ENCODE peak calls at places on chromosomes 13 and 19, in seven cellular contexts. One of them, this sample, is unnamed.

GRCh38 chr13:33053397-33054066 is 37.3 kb downstream of the KL start:
- DNase-seq in left ventricle myocardium superior: no peak
- DNase-seq in thoracic aorta: no peak
- DNase-seq in NCI-H1694: no peak
- DNase-seq in CD8-positive, alpha-beta memory T cell: no peak
- DNase-seq in kidney: no peak
- DNase-seq in naive thymus-derived CD4-positive, alpha-beta T cell: no peak
- DNase-seq in this sample: no peak

GRCh38 chr13:39900106-39900750 is 244.8 kb downstream of the COG6 start:
- DNase-seq in left ventricle myocardium superior: no peak
- DNase-seq in thoracic aorta: no peak
- DNase-seq in NCI-H1694: no peak
- DNase-seq in CD8-positive, alpha-beta memory T cell: no peak
- DNase-seq in kidney: no peak
- DNase-seq in naive thymus-derived CD4-positive, alpha-beta T cell: no peak
- DNase-seq in this sample: no peak

GRCh38 chr13:109647046-109647445 is 139.3 kb downstream of the IRS2 start:
- DNase-seq in left ventricle myocardium superior: no peak
- DNase-seq in thoracic aorta: no peak
- DNase-seq in NCI-H1694: no peak
- DNase-seq in CD8-positive, alpha-beta memory T cell: no peak
- DNase-seq in kidney: no peak
- DNase-seq in naive thymus-derived CD4-positive, alpha-beta T cell: no peak
- DNase-seq in this sample: no peak

GRCh38 chr19:41694196-41694595 is 6.1 kb upstream of the CEACAM7 start:
- DNase-seq in left ventricle myocardium superior: no peak
- DNase-seq in thoracic aorta: no peak
- DNase-seq in NCI-H1694: no peak
- DNase-seq in CD8-positive, alpha-beta memory T cell: no peak
- DNase-seq in kidney: no peak
- DNase-seq in naive thymus-derived CD4-positive, alpha-beta T cell: no peak
- DNase-seq in this sample: no peak

GRCh38 chr19:17889609-17890214 is 18.0 kb downstream of the SLC5A5 start:
- DNase-seq in left ventricle myocardium superior: peak; percentile 46
- DNase-seq in thoracic aorta: no peak
- DNase-seq in NCI-H1694: no peak
- DNase-seq in CD8-positive, alpha-beta memory T cell: no peak
- DNase-seq in kidney: no peak
- DNase-seq in naive thymus-derived CD4-positive, alpha-beta T cell: peak; percentile 18
- DNase-seq in this sample: no peak

GRCh38 chr13:71149498-71150363 is 717.3 kb downstream of the DACH1 start:
- DNase-seq in left ventricle myocardium superior: no peak
- DNase-seq in thoracic aorta: no peak
- DNase-seq in NCI-H1694: peak; percentile 54
- DNase-seq in CD8-positive, alpha-beta memory T cell: no peak
- DNase-seq in kidney: no peak
- DNase-seq in naive thymus-derived CD4-positive, alpha-beta T cell: no peak
- DNase-seq in this sample: no peak

GRCh38 chr13:114235697-114236096 is 1.0 kb downstream of the CDC16 start:
- DNase-seq in left ventricle myocardium superior: no peak
- DNase-seq in thoracic aorta: no peak
- DNase-seq in NCI-H1694: no peak
- DNase-seq in CD8-positive, alpha-beta memory T cell: no peak
- DNase-seq in kidney: no peak
- DNase-seq in naive thymus-derived CD4-positive, alpha-beta T cell: no peak
- DNase-seq in this sample: no peak

GRCh38 chr19:53808710-53809125 is 15.4 kb downstream of the NLRP12 start:
- DNase-seq in left ventricle myocardium superior: no peak
- DNase-seq in thoracic aorta: no peak
- DNase-seq in NCI-H1694: no peak
- DNase-seq in CD8-positive, alpha-beta memory T cell: no peak
- DNase-seq in kidney: no peak
- DNase-seq in naive thymus-derived CD4-positive, alpha-beta T cell: no peak
- DNase-seq in this sample: no peak

GRCh38 chr13:45473627-45474026 is 8.9 kb downstream of the COG3 start:
- DNase-seq in left ventricle myocardium superior: no peak
- DNase-seq in thoracic aorta: no peak
- DNase-seq in NCI-H1694: no peak
- DNase-seq in CD8-positive, alpha-beta memory T cell: no peak
- DNase-seq in kidney: no peak
- DNase-seq in naive thymus-derived CD4-positive, alpha-beta T cell: peak; percentile 20
- DNase-seq in this sample: no peak

GRCh38 chr19:37217855-37218591 is at the start of gene ZNF383:
- DNase-seq in left ventricle myocardium superior: peak; percentile 91
- DNase-seq in thoracic aorta: peak; percentile 61
- DNase-seq in NCI-H1694: peak; percentile 87
- DNase-seq in CD8-positive, alpha-beta memory T cell: peak; percentile 66
- DNase-seq in kidney: peak; percentile 95
- DNase-seq in naive thymus-derived CD4-positive, alpha-beta T cell: peak; percentile 81
- DNase-seq in this sample: peak; percentile 69

GRCh38 chr19:2274937-2275535 is 6.9 kb downstream of the PEAK3 start:
- DNase-seq in left ventricle myocardium superior: peak; percentile 74
- DNase-seq in thoracic aorta: no peak
- DNase-seq in NCI-H1694: peak; percentile 61
- DNase-seq in CD8-positive, alpha-beta memory T cell: no peak
- DNase-seq in kidney: no peak
- DNase-seq in naive thymus-derived CD4-positive, alpha-beta T cell: peak; percentile 56
- DNase-seq in this sample: no peak

GRCh38 chr19:6062961-6063575 is 47.2 kb downstream of the RFX2 start:
- DNase-seq in left ventricle myocardium superior: no peak
- DNase-seq in thoracic aorta: no peak
- DNase-seq in NCI-H1694: no peak
- DNase-seq in CD8-positive, alpha-beta memory T cell: no peak
- DNase-seq in kidney: peak; percentile 58
- DNase-seq in naive thymus-derived CD4-positive, alpha-beta T cell: no peak
- DNase-seq in this sample: no peak

GRCh38 chr13:111486801-111487200 is 166.4 kb downstream of the TEX29 start:
- DNase-seq in left ventricle myocardium superior: no peak
- DNase-seq in thoracic aorta: no peak
- DNase-seq in NCI-H1694: no peak
- DNase-seq in CD8-positive, alpha-beta memory T cell: no peak
- DNase-seq in kidney: peak; percentile 38
- DNase-seq in naive thymus-derived CD4-positive, alpha-beta T cell: no peak
- DNase-seq in this sample: no peak

GRCh38 chr19:12769689-12770088 is 5.7 kb downstream of the HOOK2 start:
- DNase-seq in left ventricle myocardium superior: no peak
- DNase-seq in thoracic aorta: no peak
- DNase-seq in NCI-H1694: no peak
- DNase-seq in CD8-positive, alpha-beta memory T cell: peak; percentile 44
- DNase-seq in kidney: no peak
- DNase-seq in naive thymus-derived CD4-positive, alpha-beta T cell: no peak
- DNase-seq in this sample: no peak

GRCh38 chr19:2739602-2740313 is at the start of gene SLC39A3:
- DNase-seq in left ventricle myocardium superior: peak; percentile 97
- DNase-seq in thoracic aorta: peak; percentile 96
- DNase-seq in NCI-H1694: peak; percentile 94
- DNase-seq in CD8-positive, alpha-beta memory T cell: peak; percentile 98
- DNase-seq in kidney: peak; percentile 98
- DNase-seq in naive thymus-derived CD4-positive, alpha-beta T cell: peak; percentile 98
- DNase-seq in this sample: peak; percentile 87

GRCh38 chr19:2542341-2543069 is 66.6 kb downstream of the GADD45B start:
- DNase-seq in left ventricle myocardium superior: peak; percentile 41
- DNase-seq in thoracic aorta: no peak
- DNase-seq in NCI-H1694: no peak
- DNase-seq in CD8-positive, alpha-beta memory T cell: no peak
- DNase-seq in kidney: peak; percentile 66
- DNase-seq in naive thymus-derived CD4-positive, alpha-beta T cell: no peak
- DNase-seq in this sample: peak; percentile 75

GRCh38 chr19:8610041-8610927 is at the start of gene ADAMTS10:
- DNase-seq in left ventricle myocardium superior: peak; percentile 72
- DNase-seq in thoracic aorta: no peak
- DNase-seq in NCI-H1694: no peak
- DNase-seq in CD8-positive, alpha-beta memory T cell: peak; percentile 25
- DNase-seq in kidney: peak; percentile 84
- DNase-seq in naive thymus-derived CD4-positive, alpha-beta T cell: peak; percentile 68
- DNase-seq in this sample: peak; percentile 51

GRCh38 chr19:18961767-18962423 is 20.9 kb upstream of the HOMER3 start:
- DNase-seq in left ventricle myocardium superior: no peak
- DNase-seq in thoracic aorta: no peak
- DNase-seq in NCI-H1694: no peak
- DNase-seq in CD8-positive, alpha-beta memory T cell: no peak
- DNase-seq in kidney: no peak
- DNase-seq in naive thymus-derived CD4-positive, alpha-beta T cell: no peak
- DNase-seq in this sample: no peak

GRCh38 chr19:9565900-9566705 is 18.2 kb downstream of the ZNF121 start:
- DNase-seq in left ventricle myocardium superior: no peak
- DNase-seq in thoracic aorta: no peak
- DNase-seq in NCI-H1694: no peak
- DNase-seq in CD8-positive, alpha-beta memory T cell: no peak
- DNase-seq in kidney: no peak
- DNase-seq in naive thymus-derived CD4-positive, alpha-beta T cell: no peak
- DNase-seq in this sample: no peak

GRCh38 chr13:73914119-73914518 is 220.1 kb downstream of the KLF12 start:
- DNase-seq in left ventricle myocardium superior: no peak
- DNase-seq in thoracic aorta: no peak
- DNase-seq in NCI-H1694: no peak
- DNase-seq in CD8-positive, alpha-beta memory T cell: no peak
- DNase-seq in kidney: no peak
- DNase-seq in naive thymus-derived CD4-positive, alpha-beta T cell: no peak
- DNase-seq in this sample: no peak

GRCh38 chr13:28031929-28032328 is 43.4 kb upstream of the URAD start:
- DNase-seq in left ventricle myocardium superior: no peak
- DNase-seq in thoracic aorta: no peak
- DNase-seq in NCI-H1694: no peak
- DNase-seq in CD8-positive, alpha-beta memory T cell: no peak
- DNase-seq in kidney: no peak
- DNase-seq in naive thymus-derived CD4-positive, alpha-beta T cell: no peak
- DNase-seq in this sample: no peak

GRCh38 chr19:15199652-15200574 is 882 bp downstream of the NOTCH3 start:
- DNase-seq in left ventricle myocardium superior: no peak
- DNase-seq in thoracic aorta: no peak
- DNase-seq in NCI-H1694: no peak
- DNase-seq in CD8-positive, alpha-beta memory T cell: no peak
- DNase-seq in kidney: peak; percentile 84
- DNase-seq in naive thymus-derived CD4-positive, alpha-beta T cell: no peak
- DNase-seq in this sample: no peak

GRCh38 chr13:32409561-32410440 is 18.1 kb downstream of the N4BP2L1 start:
- DNase-seq in left ventricle myocardium superior: peak; percentile 62
- DNase-seq in thoracic aorta: no peak
- DNase-seq in NCI-H1694: no peak
- DNase-seq in CD8-positive, alpha-beta memory T cell: no peak
- DNase-seq in kidney: no peak
- DNase-seq in naive thymus-derived CD4-positive, alpha-beta T cell: no peak
- DNase-seq in this sample: peak; percentile 42

GRCh38 chr19:22601906-22602630 is 32.1 kb upstream of the ZNF492 start:
- DNase-seq in left ventricle myocardium superior: no peak
- DNase-seq in thoracic aorta: no peak
- DNase-seq in NCI-H1694: no peak
- DNase-seq in CD8-positive, alpha-beta memory T cell: no peak
- DNase-seq in kidney: no peak
- DNase-seq in naive thymus-derived CD4-positive, alpha-beta T cell: no peak
- DNase-seq in this sample: no peak